ENCODE peak calls at places on chromosome 10, in eight cellular contexts. Y is BJ; A is fibroblast of lung; E is CD8-positive, alpha-beta T cell; M is choroid plexus epithelial cell; Z is HFF-Myc; X is kidney epithelial cell; G is PC-9. Q is an unnamed sample.

GRCh38 chr10:120459185-120459584 is 2.2 kb downstream of the PLPP4 start:
- DNase-seq in Y (no peak), A (no peak), E (no peak), M (no peak), Z (no peak), X (no peak), G (no peak), Q (no peak)

GRCh38 chr10:14687340-14687739 is 87.4 kb downstream of the FAM107B start:
- DNase-seq in Y (no peak), A (no peak), E (no peak), M (no peak), Z (no peak), X (no peak), G (no peak), Q (no peak)

GRCh38 chr10:79070611-79071534 is 2.1 kb downstream of the ZMIZ1 start:
- DNase-seq in Y (no peak), A (peak), E (peak), M (peak), Z (no peak), X (no peak), G (peak), Q (peak)

GRCh38 chr10:107095125-107095524 is 69.4 kb downstream of the SORCS1 start:
- DNase-seq in Y (no peak), A (no peak), E (no peak), M (no peak), Z (no peak), X (no peak), G (no peak), Q (no peak)

GRCh38 chr10:114751856-114752255 is 69.7 kb upstream of the FHIP2A start:
- DNase-seq in Y (peak), A (no peak), E (no peak), M (no peak), Z (no peak), X (no peak), G (no peak), Q (no peak)

GRCh38 chr10:96670786-96671185 is 49.5 kb downstream of the PIK3AP1 start:
- DNase-seq in Y (no peak), A (no peak), E (no peak), M (no peak), Z (no peak), X (no peak), G (no peak), Q (no peak)

GRCh38 chr10:24382979-24383663 is 174.2 kb downstream of the KIAA1217 start:
- DNase-seq in Y (no peak), A (no peak), E (no peak), M (no peak), Z (no peak), X (no peak), G (no peak), Q (no peak)

GRCh38 chr10:133335238-133336122 is 1.2 kb downstream of the CALY start:
- DNase-seq in Y (no peak), A (peak), E (peak), M (peak), Z (peak), X (no peak), G (no peak), Q (peak)

GRCh38 chr10:57689898-57690297 is 577.8 kb downstream of the IPMK start:
- DNase-seq in Y (no peak), A (no peak), E (no peak), M (no peak), Z (no peak), X (no peak), G (no peak), Q (peak)

GRCh38 chr10:95266674-95267095 is 24.1 kb downstream of the PDLIM1 start:
- DNase-seq in Y (peak), A (peak), E (no peak), M (peak), Z (peak), X (peak), G (no peak), Q (peak)

GRCh38 chr10:133342942-133343341 is 4.2 kb upstream of the PRAP1 start:
- DNase-seq in Y (no peak), A (no peak), E (no peak), M (no peak), Z (no peak), X (no peak), G (no peak), Q (no peak)

GRCh38 chr10:15751048-15751447 is 31.3 kb upstream of the ITGA8 start:
- DNase-seq in Y (no peak), A (peak), E (no peak), M (no peak), Z (no peak), X (no peak), G (no peak), Q (no peak)

GRCh38 chr10:19663344-19663743 is 152.9 kb upstream of the PLXDC2 start:
- DNase-seq in Y (no peak), A (no peak), E (no peak), M (no peak), Z (no peak), X (no peak), G (no peak), Q (no peak)

GRCh38 chr10:110502851-110503301 is 5.2 kb downstream of the DUSP5 start:
- DNase-seq in Y (no peak), A (peak), E (no peak), M (peak), Z (no peak), X (no peak), G (no peak), Q (peak)

GRCh38 chr10:58513189-58514101 is 773 bp downstream of the BICC1 start:
- DNase-seq in Y (peak), A (peak), E (no peak), M (peak), Z (peak), X (peak), G (no peak), Q (peak)

GRCh38 chr10:124367936-124368335 is 50.8 kb downstream of the OAT start:
- DNase-seq in Y (no peak), A (no peak), E (no peak), M (no peak), Z (no peak), X (no peak), G (no peak), Q (no peak)

GRCh38 chr10:68828833-68829232 is 1.5 kb downstream of the STOX1 start:
- DNase-seq in Y (no peak), A (no peak), E (no peak), M (no peak), Z (no peak), X (no peak), G (no peak), Q (no peak)

GRCh38 chr10:98488669-98489430 is 42.1 kb upstream of the HPS1 start:
- DNase-seq in Y (no peak), A (no peak), E (no peak), M (no peak), Z (no peak), X (no peak), G (no peak), Q (peak)

GRCh38 chr10:50552308-50552707 is 71.4 kb downstream of the SGMS1 start:
- DNase-seq in Y (peak), A (peak), E (no peak), M (peak), Z (peak), X (no peak), G (no peak), Q (peak)

GRCh38 chr10:113646337-113647201 is 17.3 kb downstream of the NRAP start:
- DNase-seq in Y (no peak), A (no peak), E (no peak), M (no peak), Z (no peak), X (no peak), G (no peak), Q (no peak)

GRCh38 chr10:27065084-27065483 is 35.2 kb downstream of the ANKRD26 start:
- DNase-seq in Y (no peak), A (no peak), E (no peak), M (no peak), Z (no peak), X (no peak), G (no peak), Q (no peak)

GRCh38 chr10:71266147-71266917 is 52.7 kb upstream of the SLC29A3 start:
- DNase-seq in Y (no peak), A (peak), E (no peak), M (peak), Z (no peak), X (no peak), G (no peak), Q (peak)

GRCh38 chr10:375885-376505 is 240.7 kb downstream of the ZMYND11 start:
- DNase-seq in Y (no peak), A (no peak), E (no peak), M (no peak), Z (no peak), X (no peak), G (no peak), Q (no peak)

GRCh38 chr10:130894485-130894884 is 417.0 kb downstream of the TCERG1L start:
- DNase-seq in Y (no peak), A (no peak), E (no peak), M (no peak), Z (no peak), X (no peak), G (no peak), Q (no peak)

DNA sequence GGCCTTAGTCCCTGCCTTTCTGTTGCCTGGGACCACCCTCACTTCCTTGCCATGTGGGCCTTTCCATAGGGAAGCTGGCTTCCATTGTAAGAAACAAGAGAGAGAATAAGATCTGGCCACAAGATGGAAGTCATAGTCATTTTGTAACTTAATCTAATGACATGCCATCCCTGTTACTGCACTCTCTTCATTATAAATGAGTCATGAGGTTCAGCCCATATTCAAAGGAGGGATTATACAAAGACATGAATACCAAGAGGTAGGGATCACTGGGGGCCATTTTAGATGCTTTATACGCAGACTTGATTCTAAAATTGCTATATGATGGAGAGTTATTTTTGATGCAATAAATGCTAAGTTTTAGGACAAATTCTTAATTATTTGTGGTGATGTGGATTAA is 75.2 kb upstream of the CELF2 start:
- DNase-seq in Y (no peak), A (no peak), E (no peak), M (no peak), Z (no peak), X (no peak), G (no peak), Q (no peak)
- TF ChIP-seq CTCF in Y (no peak), A (no peak), E (no peak), M (no peak), Z (no peak), X (no peak), G (no peak), Q (no peak)

GRCh38 chr10:102435529-102436233 is 3.3 kb upstream of the CUEDC2 start:
- DNase-seq in Y (no peak), A (no peak), E (no peak), M (peak), Z (no peak), X (no peak), G (no peak), Q (no peak)
- H3K4me3 ChIP-seq in Y (peak), A (peak), E (peak), M (peak), Z (peak), X (peak), G (no peak), Q (peak)

GRCh38 chr10:101617102-101617823 is 29.1 kb downstream of the DPCD start:
- DNase-seq in Y (no peak), A (no peak), E (no peak), M (no peak), Z (no peak), X (no peak), G (no peak), Q (no peak)
- TF ChIP-seq CTCF in Y (no peak), A (no peak), E (no peak), M (peak), Z (no peak), X (no peak), G (no peak), Q (peak)

DNA sequence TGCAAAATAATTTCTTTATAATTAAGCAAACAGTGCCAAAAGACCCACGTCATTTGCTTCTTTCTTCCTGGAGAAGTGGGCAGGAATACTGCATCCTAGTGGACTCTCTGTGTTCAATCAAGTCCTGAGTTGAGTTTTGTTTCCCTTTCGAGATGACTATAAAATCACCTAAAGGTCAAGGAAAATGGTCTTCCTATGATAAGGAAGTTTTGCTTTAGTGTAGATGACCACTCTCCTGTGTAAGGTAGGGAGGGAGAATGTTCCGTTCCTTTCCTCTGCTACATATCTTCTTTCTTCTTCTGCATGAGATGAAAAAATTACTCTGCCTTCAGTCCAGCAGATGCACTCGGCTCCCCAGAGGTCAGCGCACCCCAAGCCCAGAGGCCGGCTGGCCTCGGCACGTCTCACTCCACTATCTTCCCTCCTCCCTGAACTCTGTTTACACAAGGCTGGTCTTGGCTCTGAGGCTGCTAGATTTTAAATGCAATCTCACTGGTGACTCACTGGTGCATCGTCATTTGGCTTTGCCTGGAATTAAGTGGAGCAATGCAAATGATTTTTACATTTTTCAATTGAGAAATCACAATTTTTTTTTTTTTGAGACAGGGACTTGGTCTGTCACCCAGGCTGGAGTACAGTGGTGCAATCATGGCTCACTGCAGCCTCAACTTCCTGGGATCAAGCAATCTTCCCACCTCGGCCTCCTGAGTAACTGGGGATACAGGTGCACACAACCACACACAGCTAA is 18.6 kb upstream of the VDAC2 start:
- DNase-seq in Y (peak), A (peak), E (no peak), M (peak), Z (peak), X (no peak), G (peak), Q (peak)
- H3K4me3 ChIP-seq in Y (no peak), A (no peak), E (no peak), M (peak), Z (no peak), X (no peak), G (peak), Q (peak)

GRCh38 chr10:29557665-29558064 is 77.1 kb downstream of the SVIL start:
- DNase-seq in Y (no peak), A (no peak), E (no peak), M (no peak), Z (no peak), X (no peak), G (no peak), Q (no peak)

GRCh38 chr10:29553732-29554260 is 81.0 kb downstream of the SVIL start:
- DNase-seq in Y (no peak), A (no peak), E (no peak), M (no peak), Z (no peak), X (no peak), G (no peak), Q (no peak)

GRCh38 chr10:29555746-29556481 is 78.9 kb downstream of the SVIL start:
- DNase-seq in Y (peak), A (peak), E (no peak), M (peak), Z (no peak), X (peak), G (no peak), Q (peak)

GRCh38 chr10:29555091-29555745 is 79.6 kb downstream of the SVIL start:
- DNase-seq in Y (no peak), A (no peak), E (no peak), M (no peak), Z (no peak), X (no peak), G (no peak), Q (no peak)

GRCh38 chr10:29554660-29555059 is 80.1 kb downstream of the SVIL start:
- DNase-seq in Y (no peak), A (no peak), E (no peak), M (peak), Z (no peak), X (no peak), G (no peak), Q (peak)
- TF ChIP-seq CTCF in Y (no peak), A (peak), E (no peak), M (peak), Z (no peak), X (no peak), G (no peak), Q (peak)

GRCh38 chr10:128267581-128267980 is 141.4 kb upstream of the MKI67 start:
- DNase-seq in Y (no peak), A (no peak), E (no peak), M (no peak), Z (no peak), X (no peak), G (no peak), Q (no peak)

GRCh38 chr10:128265596-128265995 is 139.4 kb upstream of the MKI67 start:
- DNase-seq in Y (no peak), A (no peak), E (no peak), M (no peak), Z (no peak), X (no peak), G (no peak), Q (no peak)

GRCh38 chr10:128268015-128268722 is 141.9 kb upstream of the MKI67 start:
- DNase-seq in Y (no peak), A (peak), E (no peak), M (peak), Z (no peak), X (no peak), G (peak), Q (peak)

GRCh38 chr10:128263891-128264688 is 137.9 kb upstream of the MKI67 start:
- DNase-seq in Y (no peak), A (peak), E (peak), M (peak), Z (no peak), X (no peak), G (peak), Q (peak)
- H3K4me3 ChIP-seq in Y (no peak), A (no peak), E (no peak), M (no peak), Z (no peak), X (no peak), G (no peak), Q (no peak)

GRCh38 chr10:85679061-85679460 is 687.5 kb downstream of the GRID1 start:
- DNase-seq in Y (no peak), A (no peak), E (no peak), M (no peak), Z (no peak), X (no peak), G (no peak), Q (no peak)

GRCh38 chr10:85673270-85673669 is 693.3 kb downstream of the GRID1 start:
- DNase-seq in Y (no peak), A (no peak), E (no peak), M (no peak), Z (no peak), X (no peak), G (no peak), Q (no peak)

GRCh38 chr10:85671530-85671929 is 695.1 kb downstream of the GRID1 start:
- DNase-seq in Y (no peak), A (no peak), E (no peak), M (no peak), Z (no peak), X (no peak), G (no peak), Q (no peak)

GRCh38 chr10:85679696-85680095 is 686.9 kb downstream of the GRID1 start:
- DNase-seq in Y (no peak), A (no peak), E (no peak), M (no peak), Z (no peak), X (no peak), G (no peak), Q (no peak)

GRCh38 chr10:85674851-85675250 is 691.7 kb downstream of the GRID1 start:
- DNase-seq in Y (no peak), A (no peak), E (no peak), M (no peak), Z (no peak), X (no peak), G (no peak), Q (no peak)
- TF ChIP-seq CTCF in Y (no peak), A (no peak), E (no peak), M (no peak), Z (no peak), X (no peak), G (no peak), Q (no peak)

GRCh38 chr10:102619281-102619981 is 24.8 kb upstream of the TRIM8 start:
- DNase-seq in Y (no peak), A (no peak), E (no peak), M (no peak), Z (no peak), X (no peak), G (no peak), Q (no peak)
- H3K4me3 ChIP-seq in Y (no peak), A (no peak), E (no peak), M (no peak), Z (no peak), X (no peak), G (no peak), Q (no peak)

DNA sequence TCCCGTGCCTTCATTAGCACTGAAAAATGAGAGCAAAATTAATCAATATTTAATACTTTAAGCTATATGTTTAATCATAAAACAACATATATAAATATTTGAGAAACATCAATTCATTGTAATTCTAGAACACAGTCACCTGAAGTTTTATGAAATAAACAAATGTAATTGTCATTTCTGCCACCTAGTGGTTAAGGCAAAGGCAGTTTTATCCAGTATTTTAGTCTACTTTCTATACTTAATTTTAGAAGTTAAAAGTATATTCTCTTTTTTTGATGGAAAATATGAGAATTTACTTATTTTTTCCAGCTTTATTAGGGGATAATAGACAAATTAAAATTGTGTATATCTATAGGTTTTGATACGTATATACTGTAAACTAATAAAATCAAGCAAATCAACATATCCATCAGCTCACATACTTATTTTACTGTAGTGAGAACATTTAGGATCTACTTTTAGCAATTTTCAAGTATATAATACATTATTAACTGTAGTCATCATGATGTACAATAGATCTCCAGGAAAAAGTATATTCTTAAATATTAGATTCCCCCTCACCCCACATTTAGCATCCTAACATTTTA is 16.9 kb downstream of the PCGF6 start:
- DNase-seq in Y (no peak), A (peak), E (no peak), M (peak), Z (no peak), X (no peak), G (no peak), Q (peak)
- TF ChIP-seq CTCF in Y (peak), A (peak), E (peak), M (peak), Z (peak), X (peak), G (peak), Q (peak)